ENCODE peak calls at places on chromosomes 4 and X, in nine cellular contexts. One of them, this sample, is unnamed.

GRCh38 chrX:14964500-14964899 is 91.3 kb downstream of the MOSPD2 start:
- DNase-seq in astrocyte of the hippocampus: peak; percentile 31
- DNase-seq in transverse colon: no peak
- DNase-seq in HS-5: no peak
- DNase-seq in small intestine: no peak
- DNase-seq in uterus: no peak
- DNase-seq in HEK293T: no peak
- DNase-seq in OCI-LY7: no peak
- DNase-seq in CD4-positive, alpha-beta T cell: no peak
- DNase-seq in this sample: no peak

GRCh38 chr4:34289962-34290361 is 1954.4 kb downstream of the ARAP2 start:
- DNase-seq in astrocyte of the hippocampus: no peak
- DNase-seq in transverse colon: no peak
- DNase-seq in HS-5: no peak
- DNase-seq in small intestine: no peak
- DNase-seq in uterus: no peak
- DNase-seq in HEK293T: no peak
- DNase-seq in OCI-LY7: no peak
- DNase-seq in CD4-positive, alpha-beta T cell: no peak
- DNase-seq in this sample: no peak

GRCh38 chr4:102390438-102390837 is 45.2 kb upstream of the SLC39A8 start:
- DNase-seq in astrocyte of the hippocampus: peak; percentile 56
- DNase-seq in transverse colon: no peak
- DNase-seq in HS-5: peak; percentile 24
- DNase-seq in small intestine: no peak
- DNase-seq in uterus: no peak
- DNase-seq in HEK293T: no peak
- DNase-seq in OCI-LY7: no peak
- DNase-seq in CD4-positive, alpha-beta T cell: no peak
- DNase-seq in this sample: no peak

GRCh38 chr4:74946196-74946595 is 13.3 kb downstream of the PARM1 start:
- DNase-seq in astrocyte of the hippocampus: no peak
- DNase-seq in transverse colon: no peak
- DNase-seq in HS-5: no peak
- DNase-seq in small intestine: no peak
- DNase-seq in uterus: no peak
- DNase-seq in HEK293T: no peak
- DNase-seq in OCI-LY7: no peak
- DNase-seq in CD4-positive, alpha-beta T cell: no peak
- DNase-seq in this sample: no peak

GRCh38 chrX:29872831-29873230 is 342.5 kb upstream of the MAGEB2 start:
- DNase-seq in astrocyte of the hippocampus: no peak
- DNase-seq in transverse colon: no peak
- DNase-seq in HS-5: no peak
- DNase-seq in small intestine: no peak
- DNase-seq in uterus: no peak
- DNase-seq in HEK293T: no peak
- DNase-seq in OCI-LY7: no peak
- DNase-seq in CD4-positive, alpha-beta T cell: no peak
- DNase-seq in this sample: no peak

GRCh38 chr4:168505996-168506395 is 9.1 kb downstream of the PALLD start:
- DNase-seq in astrocyte of the hippocampus: no peak
- DNase-seq in transverse colon: no peak
- DNase-seq in HS-5: no peak
- DNase-seq in small intestine: peak; percentile 50
- DNase-seq in uterus: no peak
- DNase-seq in HEK293T: no peak
- DNase-seq in OCI-LY7: no peak
- DNase-seq in CD4-positive, alpha-beta T cell: no peak
- DNase-seq in this sample: no peak

GRCh38 chr4:186201535-186202230 is 10.3 kb downstream of the CYP4V2 start:
- DNase-seq in astrocyte of the hippocampus: no peak
- DNase-seq in transverse colon: peak; percentile 71
- DNase-seq in HS-5: no peak
- DNase-seq in small intestine: peak; percentile 73
- DNase-seq in uterus: no peak
- DNase-seq in HEK293T: peak; percentile 56
- DNase-seq in OCI-LY7: peak; percentile 83
- DNase-seq in CD4-positive, alpha-beta T cell: peak; percentile 23
- DNase-seq in this sample: peak; percentile 59

GRCh38 chrX:39832211-39832610 is 265.5 kb downstream of the BCOR start:
- DNase-seq in astrocyte of the hippocampus: no peak
- DNase-seq in transverse colon: no peak
- DNase-seq in HS-5: no peak
- DNase-seq in small intestine: no peak
- DNase-seq in uterus: no peak
- DNase-seq in HEK293T: no peak
- DNase-seq in OCI-LY7: no peak
- DNase-seq in CD4-positive, alpha-beta T cell: no peak
- DNase-seq in this sample: no peak

GRCh38 chr4:120057416-120057815 is 9.2 kb downstream of the MAD2L1 start:
- DNase-seq in astrocyte of the hippocampus: no peak
- DNase-seq in transverse colon: no peak
- DNase-seq in HS-5: no peak
- DNase-seq in small intestine: no peak
- DNase-seq in uterus: no peak
- DNase-seq in HEK293T: no peak
- DNase-seq in OCI-LY7: no peak
- DNase-seq in CD4-positive, alpha-beta T cell: no peak
- DNase-seq in this sample: no peak